ENCODE peak calls at places on chromosomes 2 and 18, in six cellular contexts. Y is adipocyte; B is stimulated activated CD8-positive, alpha-beta memory T cell treated with anti-CD3 and anti-CD28 coated beads, Interleukin-4, amount 100 ng/mL, for 1 hour; Z is NCI-H1105; F is body of pancreas; O is T-cell. T is an unnamed sample.

GRCh38 chr18:48806551-48807261 is 144.1 kb downstream of the SMAD7 start:
- DNase-seq in Y (peak; percentile 35), B (no peak), Z (no peak), F (no peak), O (peak; percentile 14), T (peak; percentile 37)

GRCh38 chr2:219125225-219125885 is 35.3 kb downstream of the NHEJ1 start:
- DNase-seq in Y (peak; percentile 27), B (no peak), Z (no peak), F (no peak), O (no peak), T (no peak)

GRCh38 chr2:211611061-211611518 is 927.5 kb downstream of the ERBB4 start:
- DNase-seq in Y (no peak), B (no peak), Z (no peak), F (no peak), O (no peak), T (no peak)

GRCh38 chr2:219461061-219461514 is 26.4 kb downstream of the SPEG start:
- DNase-seq in Y (no peak), B (no peak), Z (no peak), F (no peak), O (no peak), T (no peak)

GRCh38 chr18:37264956-37265355 is 300.6 kb downstream of the CELF4 start:
- DNase-seq in Y (no peak), B (no peak), Z (no peak), F (no peak), O (no peak), T (no peak)

GRCh38 chr18:13241893-13242175 is 23.3 kb downstream of the LDLRAD4 start:
- DNase-seq in Y (no peak), B (no peak), Z (no peak), F (no peak), O (no peak), T (no peak)

GRCh38 chr2:85655961-85656403 is 12.0 kb downstream of the SFTPB start:
- DNase-seq in Y (peak; percentile 58), B (no peak), Z (no peak), F (no peak), O (no peak), T (no peak)

GRCh38 chr18:44195394-44196140 is 485.1 kb upstream of the SETBP1 start:
- DNase-seq in Y (no peak), B (no peak), Z (no peak), F (no peak), O (no peak), T (no peak)

GRCh38 chr18:70659026-70659726 is 370.3 kb downstream of the SOCS6 start:
- DNase-seq in Y (no peak), B (no peak), Z (no peak), F (no peak), O (peak; percentile 53), T (no peak)